ENCODE peak calls at places on chromosome 20, in six cellular contexts. One of them, this sample, is unnamed. For H3K4me1 and H3K9me2, the result is how much of the 10 kb centered on the place peaks cover.

GRCh38 chr20:3430376-3431069 is 23.1 kb upstream of the DNAAF9 start:
- DNase-seq in GM23248: no peak
- DNase-seq in HCT116: no peak
- DNase-seq in PC-3: no peak
- DNase-seq in GM23338: no peak
- DNase-seq in OCI-LY7: peak
- DNase-seq in this sample: no peak

GRCh38 chr20:21156266-21156665 is 30.4 kb downstream of the KIZ start:
- DNase-seq in GM23248: peak
- DNase-seq in HCT116: no peak
- DNase-seq in PC-3: no peak
- DNase-seq in GM23338: peak
- DNase-seq in OCI-LY7: no peak
- DNase-seq in this sample: no peak

GRCh38 chr20:40766790-40767529 is 77.9 kb upstream of the MAFB start:
- DNase-seq in GM23248: no peak
- DNase-seq in HCT116: no peak
- DNase-seq in PC-3: no peak
- DNase-seq in GM23338: no peak
- DNase-seq in OCI-LY7: no peak
- DNase-seq in this sample: no peak

GRCh38 chr20:51422912-51423667 is 119.4 kb downstream of the NFATC2 start:
- DNase-seq in GM23248: no peak
- DNase-seq in HCT116: no peak
- DNase-seq in PC-3: no peak
- DNase-seq in GM23338: no peak
- DNase-seq in OCI-LY7: no peak
- DNase-seq in this sample: no peak

GRCh38 chr20:8951136-8951535 is 117.8 kb upstream of the PLCB4 start:
- DNase-seq in GM23248: no peak
- DNase-seq in HCT116: no peak
- DNase-seq in PC-3: no peak
- DNase-seq in GM23338: no peak
- DNase-seq in OCI-LY7: no peak
- DNase-seq in this sample: no peak

GRCh38 chr20:23622839-23623343 is 14.9 kb downstream of the CST3 start:
- DNase-seq in GM23248: peak
- DNase-seq in HCT116: peak
- DNase-seq in PC-3: peak
- DNase-seq in GM23338: no peak
- DNase-seq in OCI-LY7: no peak
- DNase-seq in this sample: peak

GRCh38 chr20:19823971-19824370 is 65.9 kb downstream of the RIN2 start:
- DNase-seq in GM23248: no peak
- DNase-seq in HCT116: no peak
- DNase-seq in PC-3: no peak
- DNase-seq in GM23338: peak
- DNase-seq in OCI-LY7: no peak
- DNase-seq in this sample: no peak

GRCh38 chr20:15930324-15931305 is 642.6 kb downstream of the KIF16B start:
- DNase-seq in GM23248: peak
- DNase-seq in HCT116: no peak
- DNase-seq in PC-3: peak
- DNase-seq in GM23338: peak
- DNase-seq in OCI-LY7: peak
- DNase-seq in this sample: peak

GRCh38 chr20:2756056-2756611 is 44.3 kb downstream of the CPXM1 start:
- DNase-seq in GM23248: peak
- DNase-seq in HCT116: peak
- DNase-seq in PC-3: peak
- DNase-seq in GM23338: peak
- DNase-seq in OCI-LY7: no peak
- DNase-seq in this sample: peak

GRCh38 chr20:29878777-29879442 is 1378.6 kb upstream of the DEFB115 start:
- DNase-seq in GM23248: no peak
- DNase-seq in HCT116: no peak
- DNase-seq in PC-3: no peak
- DNase-seq in GM23338: no peak
- DNase-seq in OCI-LY7: no peak
- DNase-seq in this sample: no peak

GRCh38 chr20:21147593-21147992 is 21.7 kb downstream of the KIZ start:
- DNase-seq in GM23248: peak
- DNase-seq in HCT116: no peak
- DNase-seq in PC-3: peak
- DNase-seq in GM23338: no peak
- DNase-seq in OCI-LY7: no peak
- DNase-seq in this sample: no peak

GRCh38 chr20:62643521-62644043 is 1.3 kb downstream of the SLCO4A1 start:
- DNase-seq in GM23248: peak
- DNase-seq in HCT116: no peak
- DNase-seq in PC-3: peak
- DNase-seq in GM23338: no peak
- DNase-seq in OCI-LY7: no peak
- DNase-seq in this sample: no peak
- H3K4me1 ChIP-seq in GM23248: under half
- H3K4me1 ChIP-seq in HCT116: under half
- H3K4me1 ChIP-seq in PC-3: under half
- H3K4me1 ChIP-seq in GM23338: under half
- H3K4me1 ChIP-seq in OCI-LY7: half or more
- H3K4me1 ChIP-seq in this sample: under half

DNA sequence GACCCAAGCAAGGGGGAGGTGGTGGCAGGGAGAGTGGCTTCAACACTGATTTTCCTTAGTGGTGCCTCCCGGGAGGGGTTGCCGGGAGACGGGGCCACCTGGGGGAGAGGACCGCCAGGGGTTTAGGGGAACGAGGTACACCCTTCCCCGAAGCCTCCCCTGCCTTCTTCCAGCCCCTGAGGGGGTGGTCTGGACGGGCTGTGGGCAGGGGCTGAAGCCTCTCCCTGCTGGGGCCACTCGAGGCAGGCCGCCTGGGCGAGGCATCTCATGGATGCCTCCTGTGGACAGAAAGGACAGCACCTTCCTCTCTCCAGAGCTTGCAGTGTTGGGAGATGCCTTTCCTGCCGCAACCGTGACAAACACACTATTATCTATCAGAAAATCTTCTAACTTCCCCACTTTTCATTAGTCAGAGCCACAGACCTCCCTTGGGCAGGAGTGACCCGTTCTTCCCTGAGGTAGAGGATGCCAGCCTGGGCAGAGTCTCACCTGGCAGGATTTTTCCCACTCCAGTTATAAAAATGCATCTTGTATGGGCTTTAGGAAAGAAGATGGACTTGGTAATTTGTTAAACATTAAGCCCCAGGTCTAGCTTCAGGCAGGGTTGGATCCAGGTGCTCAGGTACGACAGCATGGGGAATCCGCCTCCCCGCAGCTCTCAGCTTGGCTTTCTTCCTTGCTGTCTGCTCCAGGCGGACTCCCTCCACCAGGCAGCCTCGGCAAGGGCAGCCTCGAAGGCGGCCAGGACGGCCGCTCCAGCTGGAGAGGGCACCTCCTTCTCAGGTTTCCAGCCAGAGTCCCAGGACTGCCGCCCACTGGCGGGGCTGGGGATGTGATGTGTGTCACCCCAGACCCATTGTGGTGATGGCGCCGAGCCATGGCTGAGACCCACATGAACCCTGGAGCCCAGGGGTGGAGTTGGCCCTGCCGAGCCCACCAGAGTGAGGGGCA is 11.0 kb downstream of the HRH3 start:
- DNase-seq in GM23248: peak
- DNase-seq in HCT116: no peak
- DNase-seq in PC-3: peak
- DNase-seq in GM23338: peak
- DNase-seq in OCI-LY7: no peak
- DNase-seq in this sample: no peak
- TF ChIP-seq EZH2phosphoT487 in GM23248: no peak
- TF ChIP-seq EZH2phosphoT487 in HCT116: no peak
- TF ChIP-seq EZH2phosphoT487 in PC-3: no peak
- TF ChIP-seq EZH2phosphoT487 in GM23338: no peak
- TF ChIP-seq EZH2phosphoT487 in OCI-LY7: no peak
- TF ChIP-seq EZH2phosphoT487 in this sample: no peak

GRCh38 chr20:35307666-35308653 is 15.7 kb upstream of the FAM83C start:
- DNase-seq in GM23248: peak
- DNase-seq in HCT116: no peak
- DNase-seq in PC-3: peak
- DNase-seq in GM23338: no peak
- DNase-seq in OCI-LY7: no peak
- DNase-seq in this sample: no peak

GRCh38 chr20:35306931-35307517 is 14.8 kb upstream of the FAM83C start:
- DNase-seq in GM23248: peak
- DNase-seq in HCT116: peak
- DNase-seq in PC-3: peak
- DNase-seq in GM23338: peak
- DNase-seq in OCI-LY7: peak
- DNase-seq in this sample: peak

GRCh38 chr20:35304956-35305355 is 12.7 kb upstream of the FAM83C start:
- DNase-seq in GM23248: no peak
- DNase-seq in HCT116: no peak
- DNase-seq in PC-3: no peak
- DNase-seq in GM23338: no peak
- DNase-seq in OCI-LY7: no peak
- DNase-seq in this sample: peak

GRCh38 chr20:35303735-35304431 is 11.7 kb upstream of the FAM83C start:
- DNase-seq in GM23248: peak
- DNase-seq in HCT116: peak
- DNase-seq in PC-3: peak
- DNase-seq in GM23338: peak
- DNase-seq in OCI-LY7: peak
- DNase-seq in this sample: peak

GRCh38 chr20:35305682-35306556 is 13.7 kb upstream of the FAM83C start:
- DNase-seq in GM23248: peak
- DNase-seq in HCT116: peak
- DNase-seq in PC-3: peak
- DNase-seq in GM23338: no peak
- DNase-seq in OCI-LY7: no peak
- DNase-seq in this sample: peak
- H3K9me2 ChIP-seq in GM23248: under half
- H3K9me2 ChIP-seq in HCT116: under half
- H3K9me2 ChIP-seq in PC-3: under half
- H3K9me2 ChIP-seq in GM23338: under half
- H3K9me2 ChIP-seq in OCI-LY7: under half
- H3K9me2 ChIP-seq in this sample: under half

GRCh38 chr20:32339116-32339515 is 19.0 kb upstream of the ASXL1 start:
- DNase-seq in GM23248: no peak
- DNase-seq in HCT116: no peak
- DNase-seq in PC-3: no peak
- DNase-seq in GM23338: no peak
- DNase-seq in OCI-LY7: no peak
- DNase-seq in this sample: no peak
- H3K4me1 ChIP-seq in GM23248: under half
- H3K4me1 ChIP-seq in HCT116: under half
- H3K4me1 ChIP-seq in PC-3: under half
- H3K4me1 ChIP-seq in GM23338: under half
- H3K4me1 ChIP-seq in OCI-LY7: under half
- H3K4me1 ChIP-seq in this sample: under half

DNA sequence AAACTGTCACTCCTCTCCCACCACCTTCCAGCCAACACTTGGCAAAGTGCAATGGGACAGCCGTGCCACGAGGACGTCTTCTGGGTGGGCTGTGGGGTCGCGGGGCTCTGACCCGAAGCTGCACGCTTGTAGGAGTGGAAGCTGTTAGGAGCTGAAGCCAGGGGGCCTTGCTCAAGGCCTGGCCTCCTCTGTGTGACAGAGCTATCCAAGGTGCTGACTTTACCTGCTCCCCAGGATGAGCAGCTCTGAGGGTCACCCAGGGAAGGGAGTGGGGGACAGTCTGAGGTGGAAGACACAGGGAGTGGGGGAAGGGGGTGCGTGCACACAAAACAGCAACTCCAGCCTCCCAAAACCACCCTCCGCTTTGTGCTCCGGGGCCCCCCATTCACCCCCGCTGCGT is 17.5 kb upstream of the CHRNA4 start:
- DNase-seq in GM23248: peak
- DNase-seq in HCT116: no peak
- DNase-seq in PC-3: no peak
- DNase-seq in GM23338: peak
- DNase-seq in OCI-LY7: no peak
- DNase-seq in this sample: peak
- TF ChIP-seq EZH2phosphoT487 in GM23248: no peak
- TF ChIP-seq EZH2phosphoT487 in HCT116: no peak
- TF ChIP-seq EZH2phosphoT487 in PC-3: no peak
- TF ChIP-seq EZH2phosphoT487 in GM23338: no peak
- TF ChIP-seq EZH2phosphoT487 in OCI-LY7: no peak
- TF ChIP-seq EZH2phosphoT487 in this sample: no peak

DNA sequence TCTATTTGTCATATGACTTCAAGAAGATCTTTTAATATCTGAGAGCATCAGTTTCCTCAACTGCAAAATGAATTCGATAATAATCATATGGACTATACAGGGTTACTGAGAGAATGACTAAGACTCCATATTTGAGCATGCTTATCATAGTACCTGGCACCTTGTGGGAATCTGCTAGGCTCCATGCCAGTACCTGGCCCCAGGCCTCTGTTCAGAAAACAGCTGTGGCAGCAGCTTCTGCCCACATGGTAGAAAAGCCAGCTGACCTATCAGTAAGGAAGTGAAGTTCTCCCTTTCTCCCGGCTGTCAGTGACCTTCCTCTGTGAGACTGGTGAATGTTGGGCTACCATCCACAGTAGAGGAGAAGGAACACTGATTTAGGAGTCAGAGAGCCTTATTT is 574.9 kb upstream of the CHD6 start:
- DNase-seq in GM23248: no peak
- DNase-seq in HCT116: no peak
- DNase-seq in PC-3: no peak
- DNase-seq in GM23338: no peak
- DNase-seq in OCI-LY7: no peak
- DNase-seq in this sample: no peak
- H3K9me2 ChIP-seq in GM23248: under half
- H3K9me2 ChIP-seq in HCT116: under half
- H3K9me2 ChIP-seq in PC-3: under half
- H3K9me2 ChIP-seq in GM23338: under half
- H3K9me2 ChIP-seq in OCI-LY7: under half
- H3K9me2 ChIP-seq in this sample: under half

GRCh38 chr20:17965042-17965697 is 3.4 kb downstream of the SNX5 start:
- DNase-seq in GM23248: no peak
- DNase-seq in HCT116: no peak
- DNase-seq in PC-3: no peak
- DNase-seq in GM23338: peak
- DNase-seq in OCI-LY7: no peak
- DNase-seq in this sample: no peak
- H3K4me1 ChIP-seq in GM23248: half or more
- H3K4me1 ChIP-seq in HCT116: under half
- H3K4me1 ChIP-seq in PC-3: under half
- H3K4me1 ChIP-seq in GM23338: half or more
- H3K4me1 ChIP-seq in OCI-LY7: half or more
- H3K4me1 ChIP-seq in this sample: under half

GRCh38 chr20:60199866-60200265 is 241.6 kb downstream of the CDH26 start:
- DNase-seq in GM23248: no peak
- DNase-seq in HCT116: no peak
- DNase-seq in PC-3: no peak
- DNase-seq in GM23338: no peak
- DNase-seq in OCI-LY7: no peak
- DNase-seq in this sample: no peak
- TF ChIP-seq EZH2phosphoT487 in GM23248: no peak
- TF ChIP-seq EZH2phosphoT487 in HCT116: no peak
- TF ChIP-seq EZH2phosphoT487 in PC-3: no peak
- TF ChIP-seq EZH2phosphoT487 in GM23338: no peak
- TF ChIP-seq EZH2phosphoT487 in OCI-LY7: no peak
- TF ChIP-seq EZH2phosphoT487 in this sample: no peak

GRCh38 chr20:11521831-11522230 is 395.9 kb upstream of the BTBD3 start:
- DNase-seq in GM23248: no peak
- DNase-seq in HCT116: no peak
- DNase-seq in PC-3: no peak
- DNase-seq in GM23338: no peak
- DNase-seq in OCI-LY7: no peak
- DNase-seq in this sample: no peak
- H3K9me2 ChIP-seq in GM23248: under half
- H3K9me2 ChIP-seq in HCT116: under half
- H3K9me2 ChIP-seq in PC-3: under half
- H3K9me2 ChIP-seq in GM23338: under half
- H3K9me2 ChIP-seq in OCI-LY7: under half
- H3K9me2 ChIP-seq in this sample: under half

This sample was measured in hepatocyte.